ENCODE peak calls at places on chromosome 18, in nine cellular contexts. E is heart right ventricle; Z is NCI-H748 treated with DMSO at 0.1 percent for 48 hours; J is activated naive CD8-positive, alpha-beta T cell treated with anti-CD3 and anti-CD28 coated beads, Interleukin-2, amount 50 U/mL, for 24 hours; W is omental fat pad; S is RKO; Y is GM04503; G is dorsolateral prefrontal cortex; R is lower lobe of right lung. X is an unnamed sample.

GRCh38 chr18:79912409-79912991 is 39.0 kb downstream of the SLC66A2 start:
- DNase-seq in R (peak; percentile 37), J (peak; percentile 47), W (no peak), S (no peak), G (no peak), Y (peak; percentile 8), Z (no peak), E (no peak), X (peak; percentile 70)

GRCh38 chr18:61703508-61703907 is 189.3 kb downstream of the RNF152 start:
- DNase-seq in Y (peak; percentile 71), R (no peak), S (no peak), W (no peak), G (no peak), Z (no peak), J (no peak), E (no peak), X (no peak)

GRCh38 chr18:59685501-59685900 is 11.7 kb downstream of the CCBE1 start:
- DNase-seq in W (no peak), J (no peak), Z (no peak), E (no peak), R (no peak), S (no peak), G (no peak), Y (no peak), X (no peak)

GRCh38 chr18:61892683-61893303 is at the start of gene RNF152:
- DNase-seq in S (no peak), R (no peak), G (peak; percentile 33), W (no peak), J (no peak), E (peak; percentile 33), Y (no peak), Z (peak; percentile 70), X (no peak)

GRCh38 chr18:9824474-9824832 is 61.3 kb upstream of the TXNDC2 start:
- DNase-seq in J (no peak), S (no peak), E (no peak), Z (no peak), W (no peak), Y (no peak), G (no peak), R (no peak), X (no peak)

GRCh38 chr18:13308369-13308768 is 89.8 kb downstream of the LDLRAD4 start:
- DNase-seq in E (no peak), Y (no peak), Z (no peak), J (peak; percentile 40), G (no peak), W (no peak), S (no peak), R (no peak), X (no peak)

GRCh38 chr18:76620326-76620813 is 125.3 kb upstream of the ZNF516 start:
- DNase-seq in Z (no peak), J (peak; percentile 42), W (peak; percentile 36), E (peak; percentile 69), R (peak; percentile 82), G (peak; percentile 55), S (no peak), Y (no peak), X (peak; percentile 81)

GRCh38 chr18:6428851-6429395 is 14.2 kb upstream of the L3MBTL4 start:
- DNase-seq in Y (no peak), R (no peak), S (no peak), W (no peak), G (no peak), Z (no peak), E (no peak), J (no peak), X (no peak)

GRCh38 chr18:62073461-62073860 is 113.4 kb downstream of the PIGN start:
- DNase-seq in S (no peak), G (no peak), Y (no peak), R (no peak), E (no peak), Z (no peak), J (no peak), W (no peak), X (no peak)

GRCh38 chr18:36328916-36329315 is 31.4 kb downstream of the FHOD3 start:
- DNase-seq in Z (no peak), W (no peak), J (no peak), G (no peak), E (no peak), Y (no peak), S (no peak), R (no peak), X (no peak)